ENCODE peak calls at places on chromosome 1, in seven cellular contexts. M is CD8-positive, alpha-beta memory T cell; G is adrenal gland; E is A549; X is lower lobe of right lung; A is IMR-90; T is Karpas-422. S is an unnamed sample.

GRCh38 chr1:228314658-228315483 is 91.8 kb downstream of the TRIM11 start:
- DNase-seq in X (peak; percentile 36), E (no peak), A (no peak), M (no peak), G (no peak), T (no peak), S (no peak)

GRCh38 chr1:211099393-211099792 is 34.6 kb downstream of the KCNH1 start:
- DNase-seq in M (no peak), E (no peak), A (no peak), X (no peak), T (no peak), G (no peak), S (no peak)

GRCh38 chr1:78702426-78702825 is 52.8 kb downstream of the IFI44 start:
- DNase-seq in A (no peak), G (no peak), M (no peak), E (no peak), T (no peak), X (no peak), S (no peak)

GRCh38 chr1:235650341-235651169 is 971 bp upstream of the GNG4 start:
- DNase-seq in E (no peak), T (peak; percentile 4), A (no peak), M (no peak), G (no peak), X (no peak), S (no peak)

GRCh38 chr1:12145616-12146342 is 21.0 kb upstream of the TNFRSF1B start:
- DNase-seq in G (no peak), A (no peak), E (no peak), X (no peak), M (no peak), T (no peak), S (no peak)

GRCh38 chr1:40820911-40821693 is 37.5 kb downstream of the KCNQ4 start:
- DNase-seq in G (no peak), A (no peak), M (no peak), X (no peak), T (no peak), E (no peak), S (no peak)

GRCh38 chr1:161484613-161485012 is 20.6 kb upstream of the FCGR2A start:
- DNase-seq in X (no peak), E (no peak), G (no peak), M (no peak), A (no peak), T (peak; percentile 88), S (no peak)

GRCh38 chr1:43305461-43305860 is 4.7 kb downstream of the TIE1 start:
- DNase-seq in G (no peak), E (no peak), X (peak; percentile 11), M (no peak), A (no peak), T (no peak), S (no peak)

GRCh38 chr1:16903054-16903453 is 7.3 kb downstream of the RNU1-2 start:
- DNase-seq in T (no peak), E (no peak), G (no peak), X (no peak), A (peak; percentile 71), M (no peak), S (no peak)

GRCh38 chr1:234256359-234256758 is 116.9 kb upstream of the COA6 start:
- DNase-seq in E (no peak), X (no peak), A (peak; percentile 12), M (no peak), G (no peak), T (no peak), S (peak; percentile 40)
- H3K4me1 ChIP-seq in E (no peaks in the 10 kb centered on the region), X (no peaks in the 10 kb centered on the region), A (no peaks in the 10 kb centered on the region), M (no peaks in the 10 kb centered on the region), G (no peaks in the 10 kb centered on the region), T (no peaks in the 10 kb centered on the region), S (peaks cover 17% of the 10 kb centered on the region)

GRCh38 chr1:162674018-162674608 is 41.8 kb downstream of the DDR2 start:
- DNase-seq in X (no peak), E (no peak), T (no peak), G (no peak), M (no peak), A (peak; percentile 70), S (no peak)
- H3K27ac ChIP-seq in X (no peak overlapping the region), E (no peak overlapping the region), T (no peak overlapping the region), G (peak overlapping the region; percentile 92), M (no peak overlapping the region), A (no peak overlapping the region), S (no peak overlapping the region)

GRCh38 chr1:184456189-184456588 is 69.4 kb downstream of the C1orf21 start:
- DNase-seq in A (no peak), G (no peak), E (no peak), M (no peak), X (no peak), T (no peak), S (no peak)
- H3K4me1 ChIP-seq in A (peaks cover 6% of the 10 kb centered on the region), G (peaks cover 17% of the 10 kb centered on the region), E (peaks cover 3% of the 10 kb centered on the region), M (no peaks in the 10 kb centered on the region), X (peaks cover 43% of the 10 kb centered on the region), T (peaks cover 8% of the 10 kb centered on the region), S (no peaks in the 10 kb centered on the region)

GRCh38 chr1:178282949-178283367 is 189.1 kb downstream of the RASAL2 start:
- DNase-seq in G (no peak), X (no peak), T (no peak), A (peak; percentile 86), M (no peak), E (peak; percentile 40), S (peak; percentile 40)
- H3K27ac ChIP-seq in G (no peak overlapping the region), X (no peak overlapping the region), T (no peak overlapping the region), A (no peak overlapping the region), M (no peak overlapping the region), E (no peak overlapping the region), S (no peak overlapping the region)

GRCh38 chr1:2249559-2249906 is 21.4 kb downstream of the SKI start:
- DNase-seq in A (no peak), E (no peak), T (no peak), X (no peak), M (no peak), G (no peak), S (no peak)

GRCh38 chr1:2252423-2252822 is 24.3 kb downstream of the SKI start:
- DNase-seq in G (no peak), M (no peak), X (peak; percentile 37), T (no peak), E (no peak), A (no peak), S (no peak)

GRCh38 chr1:2251363-2251762 is 23.2 kb downstream of the SKI start:
- DNase-seq in X (no peak), T (no peak), E (no peak), G (no peak), A (no peak), M (no peak), S (no peak)

GRCh38 chr1:2251786-2252185 is 23.7 kb downstream of the SKI start:
- DNase-seq in E (no peak), G (no peak), X (peak; percentile 52), M (no peak), A (no peak), T (no peak), S (no peak)

GRCh38 chr1:2250721-2251281 is 22.7 kb downstream of the SKI start:
- DNase-seq in A (no peak), X (peak; percentile 55), M (no peak), E (no peak), T (no peak), G (no peak), S (no peak)
- H3K4me1 ChIP-seq in A (peaks cover 26% of the 10 kb centered on the region), X (peaks cover 92% of the 10 kb centered on the region), M (peaks cover 81% of the 10 kb centered on the region), E (no peaks in the 10 kb centered on the region), T (no peaks in the 10 kb centered on the region), G (peaks cover 28% of the 10 kb centered on the region), S (peaks cover 17% of the 10 kb centered on the region)

GRCh38 chr1:231871878-231872277 is 245.3 kb downstream of the DISC1 start:
- DNase-seq in M (no peak), G (no peak), X (no peak), E (no peak), T (no peak), A (no peak), S (no peak)
- H3K27ac ChIP-seq in M (no peak overlapping the region), G (no peak overlapping the region), X (no peak overlapping the region), E (no peak overlapping the region), T (no peak overlapping the region), A (no peak overlapping the region), S (no peak overlapping the region)

DNA sequence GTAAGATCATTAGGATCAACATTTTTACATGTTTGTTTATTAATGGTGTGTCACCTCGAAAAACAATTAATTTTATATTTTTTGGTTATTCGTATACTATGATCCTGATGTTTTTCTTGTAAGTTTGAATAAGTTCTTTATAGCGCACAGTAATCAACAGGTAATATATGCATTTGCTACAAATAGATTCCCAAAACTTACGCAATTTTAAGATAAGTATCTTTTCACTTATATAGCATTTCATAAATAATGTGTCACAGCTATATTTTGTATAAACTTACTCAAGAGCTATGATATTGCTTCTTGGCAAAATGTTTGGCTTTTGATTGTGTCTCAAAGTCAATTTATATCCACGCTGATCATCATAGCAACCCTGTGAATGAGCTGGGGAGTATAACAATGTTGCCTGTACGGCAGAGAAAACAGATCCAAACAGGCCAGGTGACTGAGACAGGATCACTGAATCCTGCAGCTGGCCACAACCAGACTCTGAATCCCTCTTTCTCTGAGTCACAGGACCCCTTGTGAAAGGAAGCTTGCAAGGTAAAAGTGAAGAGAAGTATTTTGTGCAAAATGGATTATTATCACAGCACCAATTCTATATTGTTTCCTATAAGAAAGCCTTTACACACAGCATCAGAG is 48.6 kb downstream of the GNG12 start:
- DNase-seq in A (peak; percentile 27), X (no peak), T (no peak), G (no peak), M (no peak), E (no peak), S (peak; percentile 46)
- H3K4me1 ChIP-seq in A (peaks cover 13% of the 10 kb centered on the region), X (peaks cover 4% of the 10 kb centered on the region), T (no peaks in the 10 kb centered on the region), G (no peaks in the 10 kb centered on the region), M (no peaks in the 10 kb centered on the region), E (peaks cover 42% of the 10 kb centered on the region), S (peaks cover 16% of the 10 kb centered on the region)

DNA sequence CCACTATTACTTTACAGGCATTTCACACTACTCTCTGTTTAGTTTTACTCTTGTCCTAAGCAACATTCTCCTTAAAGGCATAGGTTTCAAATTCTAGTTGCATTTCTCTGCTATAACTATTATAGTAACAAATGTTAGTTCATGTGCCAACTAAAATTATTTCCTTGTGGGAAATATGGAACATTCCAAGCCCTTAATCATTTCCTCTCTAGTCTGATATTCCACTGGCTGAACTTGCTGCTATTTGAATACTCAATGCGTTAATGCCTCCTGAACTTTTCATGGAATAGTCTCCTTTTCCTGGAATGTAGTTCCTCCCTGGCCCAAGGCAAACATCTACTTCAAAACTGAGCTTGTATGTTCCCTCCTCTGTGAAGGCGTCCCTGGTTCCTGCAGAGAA is 19.3 kb upstream of the TBX19 start:
- DNase-seq in G (no peak), T (no peak), X (no peak), A (peak; percentile 65), E (no peak), M (no peak), S (peak; percentile 78)
- H3K27ac ChIP-seq in G (no peak overlapping the region), T (no peak overlapping the region), X (no peak overlapping the region), A (no peak overlapping the region), E (no peak overlapping the region), M (no peak overlapping the region), S (no peak overlapping the region)

DNA sequence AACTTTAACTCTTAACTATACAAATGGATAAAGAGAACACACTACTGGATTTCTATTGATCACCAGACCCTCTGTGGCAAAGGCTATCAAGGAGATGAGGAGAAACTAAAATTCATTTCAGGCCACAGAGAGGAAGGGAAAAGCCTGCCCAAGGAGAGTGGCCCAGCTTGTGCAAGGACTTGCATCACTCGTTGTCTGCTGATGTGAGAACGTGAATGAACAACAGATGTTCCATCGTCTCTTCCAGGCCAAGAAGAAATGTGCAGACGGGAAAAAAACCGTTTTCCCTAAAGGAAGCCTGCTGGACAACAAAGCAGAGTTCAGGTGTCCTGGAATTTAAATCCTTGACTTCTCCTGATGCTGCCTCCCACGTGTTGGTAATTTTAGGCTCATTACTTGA is 130.8 kb downstream of the TGFBR3 start:
- DNase-seq in T (no peak), E (no peak), G (no peak), X (no peak), A (peak; percentile 48), M (no peak), S (no peak)
- H3K4me1 ChIP-seq in T (no peaks in the 10 kb centered on the region), E (peaks cover under 1% of the 10 kb centered on the region), G (peaks cover 19% of the 10 kb centered on the region), X (peaks cover 36% of the 10 kb centered on the region), A (peaks cover 9% of the 10 kb centered on the region), M (no peaks in the 10 kb centered on the region), S (no peaks in the 10 kb centered on the region)